ENCODE peak calls at places on chromosomes 6 and 20, in seven cellular contexts. I is fibroblast of gingiva, V is Calu3, S is WTC11, N is Right ventricle myocardium inferior, T is MCF 10A, M is NCI-H1694 treated with DMSO at 0.1 percent for 48 hours. Y is an unnamed sample.

GRCh38 chr6:53922571-53922981 is 127.8 kb downstream of the LRRC1 start:
- DNase-seq in I (no peak), S (no peak), N (no peak), V (no peak), T (no peak), M (no peak), Y (no peak)

GRCh38 chr6:31479151-31479932 is 18.6 kb upstream of the MICB start:
- DNase-seq in V (no peak), M (no peak), T (no peak), I (no peak), S (no peak), N (no peak), Y (no peak)

GRCh38 chr6:152723398-152723797 is 25.7 kb downstream of the MYCT1 start:
- DNase-seq in N (no peak), V (no peak), I (peak), M (no peak), S (no peak), T (peak), Y (peak)

GRCh38 chr6:14066782-14067406 is 50.7 kb upstream of the CD83 start:
- DNase-seq in V (peak), T (peak), N (no peak), S (no peak), M (peak), I (peak), Y (peak)

GRCh38 chr20:2911200-2911599 is 37.9 kb downstream of the PTPRA start:
- DNase-seq in N (no peak), T (no peak), S (no peak), V (no peak), M (no peak), I (no peak), Y (no peak)

GRCh38 chr6:154865291-154865690 is 129.8 kb upstream of the TIAM2 start:
- DNase-seq in T (no peak), M (no peak), S (no peak), V (no peak), N (no peak), I (peak), Y (no peak)

GRCh38 chr6:113645576-113645970 is 211.6 kb upstream of the MARCKS start:
- DNase-seq in T (peak), V (no peak), S (no peak), I (peak), N (no peak), M (no peak), Y (peak)

GRCh38 chr6:39312912-39313525 is 1.2 kb downstream of the KCNK17 start:
- DNase-seq in T (no peak), M (no peak), N (no peak), I (no peak), S (peak), V (no peak), Y (no peak)

GRCh38 chr6:31559958-31560696 is 12.0 kb upstream of the LTA start:
- DNase-seq in S (no peak), V (peak), T (peak), N (no peak), I (peak), M (no peak), Y (peak)

GRCh38 chr6:167143041-167143440 is 14.7 kb downstream of the GPR31 start:
- DNase-seq in M (no peak), V (no peak), N (no peak), S (no peak), I (no peak), T (no peak), Y (no peak)

GRCh38 chr6:16282370-16282769 is 44.0 kb downstream of the GMPR start:
- DNase-seq in I (no peak), T (no peak), V (no peak), S (no peak), N (no peak), M (no peak), Y (no peak)

GRCh38 chr6:146701632-146702031 is 102.9 kb downstream of the ADGB start:
- DNase-seq in V (no peak), N (no peak), I (no peak), M (no peak), S (no peak), T (no peak), Y (no peak)

GRCh38 chr20:433300-433975 is 25.3 kb downstream of the RBCK1 start:
- DNase-seq in I (no peak), N (no peak), S (no peak), M (no peak), T (no peak), V (no peak), Y (peak)

GRCh38 chr6:158039178-158039557 is 57.5 kb downstream of the SYNJ2 start:
- DNase-seq in M (no peak), I (no peak), T (peak), S (no peak), V (no peak), N (no peak), Y (no peak)

GRCh38 chr6:56714982-56715456 is 72.3 kb upstream of the DST start:
- DNase-seq in S (no peak), M (no peak), V (peak), T (peak), I (peak), N (no peak), Y (peak)

GRCh38 chr20:37837934-37838333 is 65.0 kb upstream of the VSTM2L start:
- DNase-seq in T (no peak), M (no peak), I (no peak), N (no peak), S (no peak), V (no peak), Y (no peak)

GRCh38 chr6:137498488-137499219 is 4.5 kb upstream of the OLIG3 start:
- DNase-seq in M (no peak), I (no peak), T (no peak), V (no peak), S (no peak), N (peak), Y (no peak)

GRCh38 chr6:156752666-156753301 is 24.4 kb upstream of the ARID1B start:
- DNase-seq in N (no peak), I (no peak), S (peak), T (peak), V (peak), M (no peak), Y (no peak)

GRCh38 chr20:16945619-16946018 is 197.5 kb downstream of the OTOR start:
- DNase-seq in I (no peak), N (no peak), S (no peak), T (no peak), M (no peak), V (no peak), Y (no peak)

GRCh38 chr6:149938571-149939462 is 3.0 kb upstream of the ULBP2 start:
- DNase-seq in N (no peak), V (no peak), M (no peak), S (no peak), T (no peak), I (no peak), Y (no peak)

GRCh38 chr6:88992741-88993557 is 29.5 kb upstream of the RNGTT start:
- DNase-seq in I (no peak), S (no peak), V (no peak), N (no peak), M (no peak), T (no peak), Y (no peak)

GRCh38 chr6:4935486-4935885 is 68.4 kb downstream of the RPP40 start:
- DNase-seq in T (no peak), N (no peak), V (no peak), S (no peak), M (no peak), I (no peak), Y (no peak)

GRCh38 chr6:64580346-64580745 is 944.7 kb downstream of the PHF3 start:
- DNase-seq in T (peak), N (no peak), I (no peak), V (no peak), S (no peak), M (no peak), Y (peak)

GRCh38 chr6:72857791-72858190 is 235.9 kb downstream of the KCNQ5 start:
- DNase-seq in S (no peak), M (no peak), T (no peak), I (no peak), V (no peak), N (no peak), Y (peak)

GRCh38 chr20:63085087-63085861 is 78.5 kb upstream of the BHLHE23 start:
- DNase-seq in V (peak), T (no peak), I (no peak), S (peak), N (peak), M (no peak), Y (no peak)

GRCh38 chr20:24863356-24863755 is 85.7 kb upstream of the CST7 start:
- DNase-seq in T (peak), I (peak), N (no peak), S (no peak), V (no peak), M (no peak), Y (peak)

GRCh38 chr6:18595774-18596528 is 208.8 kb downstream of the RNF144B start:
- DNase-seq in I (peak), M (peak), T (peak), V (peak), S (peak), N (no peak), Y (peak)

GRCh38 chr20:53434662-53435061 is 159.0 kb downstream of the ZNF217 start:
- DNase-seq in I (no peak), V (no peak), M (peak), S (no peak), N (no peak), T (no peak), Y (no peak)